ENCODE peak calls at places on chromosome 22, in five cellular contexts. F is testis, J is left ventricle myocardium inferior, X is fibroblast of lung, A is hepatocyte. H is an unnamed sample. For H3K4me1, the result is how much of the 10 kb centered on the place peaks cover.

GRCh38 chr22:38109391-38110000 is 988 bp downstream of the BAIAP2L2 start:
- DNase-seq in F (no peak), J (no peak), X (no peak), A (no peak), H (peak)

GRCh38 chr22:26169312-26170111 is at the start of gene SEZ6L:
- DNase-seq in F (peak), J (peak), X (no peak), A (peak), H (no peak)

GRCh38 chr22:30266445-30267381 is at the start of gene OSM:
- DNase-seq in F (peak), J (peak), X (no peak), A (no peak), H (no peak)

GRCh38 chr22:26474687-26475086 is 8.9 kb downstream of the HPS4 start:
- DNase-seq in F (no peak), J (no peak), X (no peak), A (no peak), H (no peak)

GRCh38 chr22:26547426-26547825 is 35.2 kb upstream of the TFIP11 start:
- DNase-seq in F (no peak), J (no peak), X (no peak), A (no peak), H (no peak)

GRCh38 chr22:17272511-17272991 is 53.3 kb upstream of the ADA2 start:
- DNase-seq in F (no peak), J (no peak), X (no peak), A (no peak), H (no peak)

GRCh38 chr22:24407278-24407665 is 20.1 kb upstream of the ADORA2A start:
- DNase-seq in F (no peak), J (no peak), X (no peak), A (no peak), H (no peak)

GRCh38 chr22:17576475-17576874 is 13.2 kb downstream of the SLC25A18 start:
- DNase-seq in F (no peak), J (no peak), X (no peak), A (no peak), H (no peak)

GRCh38 chr22:27135582-27135981 is 478.2 kb downstream of the MIAT start:
- DNase-seq in F (no peak), J (no peak), X (peak), A (no peak), H (no peak)

GRCh38 chr22:39556970-39557811 is 13.4 kb upstream of the CACNA1I start:
- DNase-seq in F (peak), J (no peak), X (peak), A (peak), H (no peak)

GRCh38 chr22:24486501-24486921 is 8.6 kb upstream of the UPB1 start:
- DNase-seq in F (no peak), J (no peak), X (peak), A (no peak), H (no peak)

GRCh38 chr22:33579448-33580093 is 340.7 kb downstream of the LARGE1 start:
- DNase-seq in F (peak), J (peak), X (peak), A (peak), H (peak)

GRCh38 chr22:26383968-26384576 is 45.0 kb upstream of the ASPHD2 start:
- DNase-seq in F (no peak), J (no peak), X (no peak), A (no peak), H (no peak)

GRCh38 chr22:46233231-46233630 is 16.9 kb downstream of the CDPF1 start:
- DNase-seq in F (peak), J (peak), X (peak), A (no peak), H (no peak)

GRCh38 chr22:38733329-38734202 is 22.2 kb downstream of the SUN2 start:
- DNase-seq in F (peak), J (peak), X (peak), A (peak), H (peak)

GRCh38 chr22:21766933-21767462 is 31.4 kb upstream of the YPEL1 start:
- DNase-seq in F (no peak), J (no peak), X (no peak), A (no peak), H (peak)
- H3K4me3 ChIP-seq in F (no peak), J (no peak), X (no peak), A (no peak), H (no peak)

GRCh38 chr22:21736084-21736642 is 569 bp upstream of the YPEL1 start:
- DNase-seq in F (no peak), J (no peak), X (no peak), A (no peak), H (no peak)
- H3K4me1 ChIP-seq in F (under half), J (under half), X (under half), A (under half), H (under half)

DNA sequence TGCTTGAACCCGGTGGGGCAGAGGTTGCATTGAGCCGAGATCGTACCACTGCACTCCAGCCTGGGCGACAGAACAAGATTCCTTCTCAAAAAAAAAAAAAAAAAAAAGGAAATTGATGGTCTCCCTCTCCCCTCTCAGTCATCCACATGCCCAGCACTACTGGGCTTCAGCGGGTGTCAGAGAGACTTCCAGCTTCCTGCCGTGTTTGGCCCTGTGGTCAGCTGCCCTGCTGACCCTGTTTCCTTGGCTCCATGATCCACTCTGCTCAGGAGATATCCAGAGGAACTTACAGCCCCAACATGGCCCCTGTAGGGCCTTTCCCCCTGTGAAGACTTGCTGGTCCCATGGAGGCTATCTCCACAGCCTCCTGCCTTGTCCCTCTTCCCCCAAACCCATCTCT is 6.1 kb upstream of the PNPLA3 start:
- DNase-seq in F (no peak), J (no peak), X (peak), A (no peak), H (no peak)
- H3K27ac ChIP-seq in F (no peak), J (no peak), X (no peak), A (no peak), H (no peak)

DNA sequence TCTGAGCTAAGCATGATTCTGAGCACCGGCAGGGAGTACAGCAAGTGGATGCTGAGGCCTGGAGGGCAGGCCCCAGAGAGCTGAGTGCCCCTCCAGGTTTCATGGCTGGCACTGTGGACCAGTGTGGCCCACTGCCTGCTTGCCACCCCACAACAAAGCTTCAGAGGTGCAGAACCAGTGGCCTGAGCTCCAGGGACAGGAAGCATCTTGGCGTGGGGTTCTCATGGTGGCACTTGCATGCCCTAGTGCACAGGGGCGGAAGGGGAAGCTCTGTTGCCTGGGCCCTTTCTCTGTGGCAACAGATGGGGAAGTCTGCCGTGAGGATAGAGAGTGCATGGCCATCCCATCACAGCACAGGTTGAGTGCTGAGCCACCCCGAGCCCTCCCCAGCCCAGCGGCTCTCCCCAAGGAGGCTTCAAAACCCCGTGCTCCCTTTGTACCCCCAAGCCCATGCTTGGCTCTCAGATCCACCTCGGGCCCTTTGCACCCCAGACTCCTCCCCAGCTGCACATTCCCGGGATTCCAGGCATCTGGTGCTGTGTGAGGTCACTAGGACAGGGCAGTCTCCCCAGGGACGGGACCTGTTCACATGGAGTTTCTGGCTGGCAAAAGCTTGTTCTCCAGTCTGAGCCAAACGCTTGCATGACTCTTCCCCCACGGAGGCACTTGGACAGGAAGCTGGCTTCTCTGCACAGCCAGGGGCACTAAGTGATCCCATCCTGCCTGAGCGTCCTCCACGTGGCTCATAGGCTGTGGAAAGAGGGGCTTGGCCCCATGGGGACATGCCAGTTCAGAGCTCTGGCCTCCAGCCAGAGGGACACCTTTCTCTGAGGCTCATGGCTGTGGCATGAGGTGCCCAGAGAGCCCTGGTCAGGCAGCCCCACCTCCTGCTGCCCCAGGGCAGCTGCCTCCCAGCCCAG is 4.2 kb downstream of the SLC25A1 start:
- DNase-seq in F (peak), J (no peak), X (peak), A (peak), H (no peak)
- H3K4me3 ChIP-seq in F (no peak), J (no peak), X (no peak), A (no peak), H (no peak)